ENCODE peak calls at places on chromosomes 11 and 22, in four cellular contexts. J is brain microvascular endothelial cell, O is fibroblast of lung, R is stomach. M is an unnamed sample.

GRCh38 chr22:28942801-28943500 is 59.6 kb downstream of the ZNRF3 start:
- DNase-seq in J (no peak), O (no peak), R (no peak), M (no peak)

GRCh38 chr11:43918662-43919061 is 23.8 kb upstream of the C11orf96 start:
- DNase-seq in J (no peak), O (no peak), R (no peak), M (no peak)

GRCh38 chr11:69416746-69417145 is 64.7 kb upstream of the LINC01488 start:
- DNase-seq in J (no peak), O (no peak), R (no peak), M (no peak)

GRCh38 chr22:19060356-19061009 is 61.7 kb downstream of the DGCR2 start:
- DNase-seq in J (peak; percentile 42), O (peak; percentile 53), R (no peak), M (peak; percentile 33)

GRCh38 chr22:50227588-50228215 is 17.1 kb downstream of the TUBGCP6 start:
- DNase-seq in J (no peak), O (no peak), R (no peak), M (no peak)

GRCh38 chr11:122100222-122101080 is 15.6 kb downstream of the BLID start:
- DNase-seq in J (no peak), O (peak; percentile 84), R (no peak), M (no peak)

GRCh38 chr11:120304526-120304925 is 20.6 kb upstream of the TLCD5 start:
- DNase-seq in J (no peak), O (peak; percentile 57), R (no peak), M (peak; percentile 82)

GRCh38 chr11:130882138-130882551 is 34.1 kb downstream of the SNX19 start:
- DNase-seq in J (no peak), O (peak; percentile 62), R (no peak), M (no peak)

GRCh38 chr11:77198440-77198849 is 70.4 kb downstream of the MYO7A start:
- DNase-seq in J (no peak), O (no peak), R (no peak), M (no peak)

GRCh38 chr22:25113316-25113721 is 86.3 kb upstream of the CRYBB3 start:
- DNase-seq in J (no peak), O (no peak), R (peak; percentile 41), M (no peak)

GRCh38 chr11:119509969-119510401 is 87.0 kb upstream of the THY1 start:
- DNase-seq in J (peak; percentile 88), O (peak; percentile 95), R (no peak), M (peak; percentile 21)

GRCh38 chr11:132549001-132549400 is 983.3 kb downstream of the OPCML start:
- DNase-seq in J (no peak), O (peak; percentile 60), R (no peak), M (no peak)

GRCh38 chr11:2991477-2992233 is 474 bp downstream of the NAP1L4 start:
- DNase-seq in J (peak; percentile 12), O (peak; percentile 38), R (no peak), M (peak; percentile 18)

GRCh38 chr11:13782395-13783080 is 114.1 kb downstream of the FAR1 start:
- DNase-seq in J (no peak), O (no peak), R (no peak), M (no peak)

DNA sequence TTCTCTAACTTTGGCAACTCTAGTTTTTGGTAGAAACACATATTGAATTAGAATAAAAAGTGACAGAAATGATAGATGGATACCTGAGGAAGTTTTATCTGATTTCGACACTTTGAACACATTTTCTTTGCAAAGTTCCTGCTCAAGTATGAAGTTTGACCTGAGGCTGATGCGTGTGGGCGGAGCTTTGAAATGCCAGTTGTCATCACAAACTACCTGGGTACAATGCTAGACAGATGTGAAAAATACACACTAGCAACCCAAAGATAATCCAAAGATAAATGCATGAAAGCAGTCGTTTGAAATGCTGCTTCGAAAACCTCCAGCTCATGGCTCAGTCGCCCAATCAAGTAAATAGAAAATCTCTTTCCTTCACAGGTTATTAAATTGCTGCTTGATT is 54.8 kb downstream of the CD44 start:
- DNase-seq in J (no peak), O (no peak), R (no peak), M (no peak)
- H3K27ac ChIP-seq in J (no peak overlapping the region), O (no peak overlapping the region), R (peak overlapping the region; percentile 67), M (no peak overlapping the region)

DNA sequence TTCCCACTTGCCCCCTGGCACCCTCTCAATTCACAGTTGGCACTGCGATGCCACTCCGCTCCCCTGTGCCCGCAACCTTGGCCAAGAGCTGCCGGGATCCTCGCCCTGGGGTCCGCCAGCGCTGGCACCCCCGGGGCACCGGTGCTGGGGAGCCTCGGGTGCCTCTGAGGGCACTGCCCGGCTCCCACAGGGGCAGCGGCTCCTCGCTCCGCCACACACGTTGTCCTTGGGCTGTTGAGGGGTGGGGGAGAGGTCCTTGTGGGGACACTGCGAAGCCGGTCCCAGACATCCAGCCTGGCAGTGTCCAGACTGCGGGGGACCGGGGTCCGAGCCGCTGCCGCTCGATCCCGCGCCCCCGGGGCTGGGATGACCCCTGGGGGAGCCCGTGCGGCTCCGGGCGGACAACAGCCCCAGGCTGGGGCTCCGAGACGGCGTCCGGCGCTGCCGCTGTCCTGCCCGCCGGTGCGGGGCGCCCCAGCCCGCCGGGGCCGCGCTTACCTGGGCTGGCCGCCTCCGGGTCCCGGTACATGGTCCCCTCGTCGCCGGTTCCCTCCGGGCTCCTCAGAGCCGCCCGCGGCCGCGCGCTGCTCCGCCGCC is 486 bp downstream of the SYT7 start:
- DNase-seq in J (no peak), O (no peak), R (no peak), M (no peak)
- TF ChIP-seq CTCF in J (no peak), O (no peak), R (no peak), M (no peak)

DNA sequence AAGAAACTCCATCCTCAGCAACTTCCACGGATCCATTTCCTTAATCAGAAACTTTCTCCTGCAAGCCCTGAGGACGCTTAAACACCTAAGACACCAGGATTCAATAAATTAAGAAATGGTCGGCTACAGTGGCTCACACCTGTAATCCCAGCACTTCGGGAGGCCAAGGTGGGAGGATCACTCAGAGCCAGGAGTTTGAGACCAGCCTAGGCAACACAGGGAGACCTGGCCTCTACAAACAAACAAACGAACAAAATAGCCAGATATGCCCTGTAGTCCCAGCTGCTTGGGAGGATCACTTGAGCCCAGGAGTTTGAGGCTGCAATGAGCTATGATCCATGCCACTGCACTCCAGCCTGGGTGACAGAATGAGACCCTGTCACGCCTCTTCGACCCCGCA is 46.7 kb downstream of the RPUSD4 start:
- DNase-seq in J (no peak), O (no peak), R (no peak), M (no peak)
- H3K27ac ChIP-seq in J (no peak overlapping the region), O (no peak overlapping the region), R (no peak overlapping the region), M (no peak overlapping the region)

DNA sequence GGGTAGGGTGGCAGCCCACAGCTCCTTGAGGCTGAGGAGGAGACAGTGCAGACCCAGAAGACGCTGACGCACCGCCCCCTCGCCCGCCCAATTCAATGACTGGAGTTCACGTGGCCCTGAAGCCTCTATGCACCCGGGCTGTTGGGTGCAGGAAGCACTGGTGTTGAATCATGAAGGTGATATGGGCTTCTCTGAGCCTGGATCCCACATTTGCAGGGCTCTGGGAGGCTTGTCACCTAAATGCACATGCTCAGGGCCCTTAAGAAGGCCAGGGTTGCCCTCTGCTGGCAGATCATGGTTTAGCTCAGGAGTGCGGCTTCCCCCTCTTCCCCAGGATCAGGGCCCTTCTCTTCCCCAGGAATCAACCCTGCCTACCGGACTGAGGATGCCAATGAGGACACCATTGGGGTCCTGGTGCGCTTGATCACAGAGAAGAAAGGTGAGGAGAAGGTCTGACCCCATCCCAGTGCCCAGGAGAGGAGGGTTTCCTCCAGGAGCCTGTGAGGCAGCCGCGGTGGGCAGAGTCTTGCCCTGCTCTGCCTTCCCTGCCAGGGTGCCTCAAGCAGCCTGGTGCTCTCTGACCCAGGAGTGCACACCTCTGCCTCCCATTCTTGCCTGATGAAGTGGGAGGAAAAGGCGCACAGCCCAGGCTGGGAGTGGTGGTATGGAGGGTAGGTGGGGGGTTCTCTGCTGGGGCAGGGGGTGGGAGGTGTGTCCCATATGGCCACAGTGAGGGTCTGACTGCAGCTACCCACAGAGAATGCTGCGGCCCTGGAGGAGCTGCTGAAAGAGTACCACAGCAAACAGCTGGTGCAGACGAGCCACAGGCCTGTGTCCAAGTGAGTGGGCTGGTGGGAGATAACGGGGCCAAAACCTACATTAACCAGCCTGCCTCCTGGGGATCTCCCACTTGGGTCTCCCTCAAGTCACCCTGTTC is 17.5 kb downstream of the RELT start:
- DNase-seq in J (peak; percentile 73), O (peak; percentile 73), R (peak; percentile 85), M (peak; percentile 67)
- TF ChIP-seq CTCF in J (peak; percentile 91), O (peak; percentile 79), R (peak; percentile 81), M (peak; percentile 76)

GRCh38 chr11:95536049-95536448 is 253.5 kb downstream of the FAM76B start:
- DNase-seq in J (no peak), O (peak; percentile 59), R (no peak), M (no peak)

GRCh38 chr11:95534809-95535208 is 254.8 kb downstream of the FAM76B start:
- DNase-seq in J (no peak), O (no peak), R (no peak), M (no peak)

DNA sequence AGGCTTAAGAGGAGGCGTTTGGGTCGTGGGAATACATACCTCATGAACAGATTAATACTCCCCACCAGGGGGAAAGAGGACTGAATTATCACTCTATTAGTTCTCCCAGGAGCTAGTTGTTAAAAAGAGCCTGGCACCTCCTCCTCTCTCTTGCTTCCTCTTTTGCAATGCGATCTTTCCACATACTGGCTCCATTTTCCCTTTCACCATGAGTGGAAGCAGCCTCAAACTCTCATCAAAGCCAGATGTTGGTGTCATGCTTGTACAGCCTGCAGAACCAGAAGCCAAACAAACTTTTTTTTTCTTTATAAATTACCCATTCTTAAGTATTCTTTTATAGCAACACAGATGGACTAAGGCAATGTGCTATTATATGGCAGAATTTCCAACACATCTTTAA is 258.5 kb downstream of the FAM76B start:
- DNase-seq in J (no peak), O (no peak), R (no peak), M (no peak)
- H3K27ac ChIP-seq in J (no peak overlapping the region), O (no peak overlapping the region), R (no peak overlapping the region), M (no peak overlapping the region)

DNA sequence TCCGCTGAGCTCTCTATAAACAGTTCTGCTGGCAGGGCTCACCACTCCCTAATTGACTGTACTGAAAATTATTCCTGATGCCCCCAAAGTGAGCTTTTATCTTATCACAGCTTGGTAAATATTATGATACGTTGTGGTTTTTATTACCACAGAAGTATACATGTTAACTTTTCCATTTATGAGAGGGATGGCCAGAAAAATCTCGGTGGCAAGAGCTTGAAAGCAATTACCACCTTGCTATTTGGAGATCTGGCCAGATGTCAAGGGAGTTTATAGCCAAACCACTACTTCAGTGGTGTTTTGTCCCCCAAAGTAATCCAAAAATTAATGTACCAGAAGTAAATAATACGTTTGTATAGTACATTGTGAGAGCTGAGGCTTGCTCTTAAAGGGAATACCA is 75.4 kb upstream of the RCN1 start:
- DNase-seq in J (no peak), O (no peak), R (no peak), M (no peak)
- TF ChIP-seq CTCF in J (no peak), O (no peak), R (no peak), M (no peak)

M was measured in RWPE1.